ENCODE peak calls at places on chromosomes 16 and 17, in four cellular contexts. C is natural killer cell, B is cardiac fibroblast, J is HFFc6. Z is an unnamed sample.

GRCh38 chr17:63760771-63761539 is 12.4 kb downstream of the CCDC47 start:
- DNase-seq in C (no peak), B (no peak), J (no peak), Z (no peak)

GRCh38 chr17:869567-870530 is 87.7 kb downstream of the MRM3 start:
- DNase-seq in C (no peak), B (peak), J (peak), Z (no peak)

GRCh38 chr16:86768999-86769398 is 190.7 kb downstream of the FOXL1 start:
- DNase-seq in C (no peak), B (peak), J (no peak), Z (no peak)

GRCh38 chr17:72121164-72122001 is 563 bp downstream of the SOX9 start:
- DNase-seq in C (no peak), B (peak), J (peak), Z (peak)

GRCh38 chr17:43468746-43469544 is 14.8 kb upstream of the DHX8 start:
- DNase-seq in C (no peak), B (peak), J (peak), Z (no peak)

GRCh38 chr16:14628806-14629611 is 1.1 kb downstream of the PARN start:
- DNase-seq in C (peak), B (peak), J (no peak), Z (no peak)

GRCh38 chr17:65750678-65751077 is 189.2 kb upstream of the AXIN2 start:
- DNase-seq in C (no peak), B (peak), J (peak), Z (no peak)

GRCh38 chr17:64150237-64151015 is 20.5 kb upstream of the ERN1 start:
- DNase-seq in C (no peak), B (peak), J (no peak), Z (no peak)

GRCh38 chr16:3640207-3640606 is 14.3 kb upstream of the DNASE1 start:
- DNase-seq in C (no peak), B (no peak), J (no peak), Z (peak)

GRCh38 chr17:78227455-78227916 is 3.9 kb upstream of the TMEM235 start:
- DNase-seq in C (no peak), B (no peak), J (no peak), Z (no peak)

GRCh38 chr17:67322039-67322787 is 44.2 kb downstream of the PSMD12 start:
- DNase-seq in C (no peak), B (no peak), J (no peak), Z (no peak)

GRCh38 chr17:59451706-59452105 is 113.7 kb upstream of the DHX40 start:
- DNase-seq in C (no peak), B (peak), J (peak), Z (no peak)

GRCh38 chr17:65202833-65203571 is 65.8 kb downstream of the RGS9 start:
- DNase-seq in C (no peak), B (no peak), J (no peak), Z (no peak)

GRCh38 chr17:31778538-31778937 is 80.5 kb downstream of the COPRS start:
- DNase-seq in C (no peak), B (no peak), J (no peak), Z (no peak)

GRCh38 chr16:85711982-85712587 is 23.3 kb upstream of the GINS2 start:
- DNase-seq in C (no peak), B (no peak), J (no peak), Z (peak)

GRCh38 chr16:84314814-84315213 is 20.1 kb downstream of the WFDC1 start:
- DNase-seq in C (no peak), B (no peak), J (no peak), Z (no peak)

GRCh38 chr17:38705523-38705802 is 390 bp downstream of the MLLT6 start:
- DNase-seq in C (peak), B (no peak), J (no peak), Z (no peak)

GRCh38 chr16:47995354-47995753 is 160.4 kb downstream of the ABCC12 start:
- DNase-seq in C (no peak), B (no peak), J (no peak), Z (no peak)

GRCh38 chr16:28873543-28874201 is 4.6 kb upstream of the ATP2A1 start:
- DNase-seq in C (peak), B (peak), J (no peak), Z (no peak)

GRCh38 chr17:333626-334396 is 18.8 kb downstream of the RPH3AL start:
- DNase-seq in C (no peak), B (peak), J (no peak), Z (no peak)

GRCh38 chr17:2926019-2926650 is 129.9 kb downstream of the RAP1GAP2 start:
- DNase-seq in C (no peak), B (no peak), J (peak), Z (no peak)

GRCh38 chr16:57723170-57723569 is 12.4 kb upstream of the KATNB1 start:
- DNase-seq in C (no peak), B (peak), J (no peak), Z (no peak)
- TF ChIP-seq CTCF in C (no peak), B (peak), J (peak), Z (peak)

GRCh38 chr17:7668482-7668881 is 17.8 kb downstream of the ATP1B2 start:
- DNase-seq in C (no peak), B (no peak), J (no peak), Z (no peak)

GRCh38 chr17:7676533-7676932 is 10.8 kb downstream of the TP53 start:
- DNase-seq in C (no peak), B (no peak), J (no peak), Z (no peak)

GRCh38 chr17:7677388-7678067 is 9.8 kb downstream of the TP53 start:
- DNase-seq in C (no peak), B (no peak), J (no peak), Z (no peak)

GRCh38 chr17:7674934-7675333 is 12.4 kb downstream of the TP53 start:
- DNase-seq in C (no peak), B (no peak), J (no peak), Z (no peak)

GRCh38 chr17:7673239-7673638 is 14.1 kb downstream of the TP53 start:
- DNase-seq in C (no peak), B (peak), J (peak), Z (no peak)
- TF ChIP-seq CTCF in C (peak), B (peak), J (peak), Z (peak)

GRCh38 chr16:1102921-1103648 is 7.0 kb upstream of the C1QTNF8 start:
- DNase-seq in C (peak), B (peak), J (peak), Z (peak)
- TF ChIP-seq CTCF in C (peak), B (peak), J (peak), Z (peak)

GRCh38 chr17:4500188-4500565 is 1.5 kb downstream of the SPNS2 start:
- DNase-seq in C (no peak), B (no peak), J (no peak), Z (no peak)
- TF ChIP-seq CTCF in C (no peak), B (no peak), J (no peak), Z (peak)

DNA sequence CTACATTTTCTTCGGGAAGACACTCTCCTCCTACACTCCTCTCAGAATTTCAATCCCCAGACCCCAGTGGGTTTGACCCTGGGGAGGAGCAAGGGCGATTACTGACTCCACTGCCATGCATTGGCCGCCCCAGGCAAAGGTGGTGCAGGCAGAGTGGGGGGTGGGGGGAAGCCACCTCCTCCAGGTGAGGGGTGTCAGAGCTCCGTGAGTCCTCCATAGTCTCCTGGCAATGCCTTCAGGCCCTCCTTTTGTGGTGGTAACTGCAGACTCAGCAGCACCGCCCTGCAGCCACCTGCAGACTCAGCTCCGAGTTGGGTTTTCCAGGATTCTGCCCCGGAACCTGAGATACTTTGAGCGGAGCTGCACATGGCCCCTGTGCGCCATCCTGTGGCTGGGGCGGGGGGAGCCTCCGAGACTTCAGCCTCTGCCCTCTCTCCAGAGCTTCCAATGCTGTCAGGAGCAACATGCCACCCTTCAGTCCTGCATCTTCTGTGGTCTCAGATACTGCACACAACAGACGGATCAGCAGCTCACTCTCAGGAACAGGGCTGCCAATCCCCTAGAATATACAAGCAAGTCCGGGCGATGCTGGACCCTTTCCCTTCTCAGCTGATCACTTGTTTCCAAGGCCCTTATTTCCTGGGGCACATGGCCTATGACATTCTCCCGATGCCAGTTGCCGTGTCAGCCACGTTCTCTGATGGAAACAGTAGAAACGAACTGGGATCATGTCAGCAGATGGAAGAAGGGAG is 2.4 kb upstream of the SLC47A2 start:
- DNase-seq in C (no peak), B (no peak), J (no peak), Z (no peak)
- TF ChIP-seq CTCF in C (no peak), B (no peak), J (no peak), Z (peak)